ENCODE peak calls at places on chromosomes 12 and 14, in four cellular contexts. T is K562, L is HepG2, C is H1. I is an unnamed sample.

GRCh38 chr12:132439333-132439904 is 50.5 kb upstream of the FBRSL1 start:
- DNase-seq in T (no peak), L (no peak), C (no peak), I (no peak)

GRCh38 chr14:61341275-61342210 is 20.2 kb downstream of the PRKCH start:
- DNase-seq in T (no peak), L (no peak), C (no peak), I (no peak)

GRCh38 chr14:32588448-32589320 is 259.6 kb downstream of the AKAP6 start:
- DNase-seq in T (peak), L (peak), C (no peak), I (no peak)

GRCh38 chr12:6630696-6631095 is 5.1 kb downstream of the LPAR5 start:
- DNase-seq in T (no peak), L (no peak), C (no peak), I (no peak)

GRCh38 chr12:95473440-95473946 is 459 bp upstream of the METAP2 start:
- DNase-seq in T (peak), L (peak), C (no peak), I (peak)

GRCh38 chr14:76805245-76805644 is 7.4 kb downstream of the ANGEL1 start:
- DNase-seq in T (no peak), L (no peak), C (no peak), I (no peak)

GRCh38 chr14:61620130-61620946 is 75.0 kb upstream of the HIF1A start:
- DNase-seq in T (no peak), L (peak), C (no peak), I (peak)

GRCh38 chr12:67747869-67748760 is 99.6 kb downstream of the DYRK2 start:
- DNase-seq in T (no peak), L (peak), C (no peak), I (no peak)

GRCh38 chr14:96574171-96574632 is 72.0 kb downstream of the PAPOLA start:
- DNase-seq in T (no peak), L (no peak), C (no peak), I (no peak)

GRCh38 chr14:74239848-74240793 is 872 bp downstream of the VSX2 start:
- DNase-seq in T (no peak), L (no peak), C (peak), I (no peak)

GRCh38 chr12:75471928-75472865 is 8.4 kb upstream of the GLIPR1 start:
- DNase-seq in T (no peak), L (no peak), C (no peak), I (no peak)

GRCh38 chr12:59973515-59973914 is 377.7 kb downstream of the SLC16A7 start:
- DNase-seq in T (no peak), L (no peak), C (no peak), I (no peak)

GRCh38 chr12:91951571-91951970 is 194.1 kb downstream of the BTG1 start:
- DNase-seq in T (no peak), L (no peak), C (no peak), I (no peak)

GRCh38 chr12:104866286-104866685 is 91.8 kb downstream of the SLC41A2 start:
- DNase-seq in T (no peak), L (no peak), C (no peak), I (no peak)

GRCh38 chr12:57522887-57523705 is 472 bp downstream of the MBD6 start:
- DNase-seq in T (no peak), L (no peak), C (peak), I (no peak)

GRCh38 chr14:74611672-74612345 is at the start of gene LTBP2:
- DNase-seq in T (no peak), L (no peak), C (no peak), I (no peak)

DNA sequence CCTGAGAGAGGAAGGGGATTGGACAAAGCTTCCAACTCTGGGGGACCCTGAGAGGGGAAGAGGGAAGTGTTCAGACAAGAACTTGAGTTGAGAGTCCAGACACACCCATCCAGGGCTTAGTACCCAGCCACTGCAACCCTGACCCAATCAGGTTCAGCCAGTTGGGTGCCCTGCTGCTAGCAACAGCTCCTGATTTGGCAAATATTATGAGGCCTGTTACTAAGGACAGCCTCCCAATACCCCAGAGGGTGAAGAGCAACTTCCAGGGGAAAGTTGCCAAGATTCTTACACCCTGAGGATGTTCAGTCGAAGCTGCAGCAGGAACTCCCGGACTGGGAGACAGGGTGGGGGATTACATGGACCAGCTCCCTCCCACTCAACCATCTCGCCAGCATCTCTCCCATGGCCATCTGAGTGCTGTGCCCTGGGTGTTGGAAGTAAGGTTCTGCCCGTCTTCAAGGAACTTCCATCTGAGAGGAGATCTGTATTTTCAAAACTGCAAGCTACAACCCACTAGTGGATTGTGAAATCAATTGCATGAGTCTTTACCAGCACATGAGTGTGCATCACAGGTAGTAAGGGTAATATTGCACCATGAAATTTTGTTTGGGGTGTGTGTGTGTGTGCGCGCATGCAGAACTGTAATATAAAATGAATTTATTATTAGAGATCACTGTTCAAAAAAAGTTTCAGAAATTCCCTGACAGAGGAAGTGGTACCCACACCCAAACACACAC is 11.5 kb upstream of the KRT78 start:
- DNase-seq in T (no peak), L (no peak), C (no peak), I (no peak)
- TF ChIP-seq JUND in T (no peak), L (no peak), C (no peak), I (no peak)

GRCh38 chr14:101224356-101225115 is 321.0 kb upstream of the RTL1 start:
- DNase-seq in T (peak), L (no peak), C (peak), I (no peak)

GRCh38 chr14:101222362-101223090 is 319.0 kb upstream of the RTL1 start:
- DNase-seq in T (no peak), L (no peak), C (peak), I (no peak)

GRCh38 chr14:101223561-101224162 is 320.1 kb upstream of the RTL1 start:
- DNase-seq in T (no peak), L (no peak), C (no peak), I (no peak)

GRCh38 chr14:101221549-101222160 is 318.1 kb upstream of the RTL1 start:
- DNase-seq in T (no peak), L (no peak), C (no peak), I (no peak)

GRCh38 chr14:101223147-101223546 is 319.6 kb upstream of the RTL1 start:
- DNase-seq in T (no peak), L (no peak), C (peak), I (no peak)
- TF ChIP-seq CREB1 in T (no peak), L (no peak), C (no peak), I (no peak)

GRCh38 chr12:83141460-83141994 is 454.8 kb downstream of the TMTC2 start:
- DNase-seq in T (no peak), L (no peak), C (no peak), I (no peak)

GRCh38 chr12:83147341-83147740 is 460.6 kb downstream of the TMTC2 start:
- DNase-seq in T (no peak), L (no peak), C (no peak), I (no peak)

GRCh38 chr12:83142914-83143313 is 456.2 kb downstream of the TMTC2 start:
- DNase-seq in T (no peak), L (no peak), C (no peak), I (no peak)

GRCh38 chr12:83143937-83144336 is 457.2 kb downstream of the TMTC2 start:
- DNase-seq in T (no peak), L (no peak), C (no peak), I (no peak)

DNA sequence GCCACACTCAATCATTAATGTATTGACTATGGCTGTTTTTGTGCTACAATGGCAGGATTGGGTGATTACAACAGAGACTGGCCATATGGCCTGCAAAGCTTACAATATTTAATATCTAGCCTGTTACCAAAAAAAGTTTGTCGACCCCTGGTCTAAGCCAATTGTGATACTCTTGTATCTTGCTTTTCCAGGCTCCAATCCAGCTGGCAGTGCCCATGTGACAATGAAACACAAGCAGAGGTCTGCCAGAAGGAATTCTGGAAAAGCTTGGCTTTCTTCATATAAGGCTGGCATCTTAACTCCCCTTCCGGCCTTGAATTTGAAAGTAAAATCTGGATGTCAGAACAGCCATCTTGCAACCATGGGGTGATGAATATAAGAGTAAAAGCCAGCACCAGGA is 458.6 kb downstream of the TMTC2 start:
- DNase-seq in T (no peak), L (no peak), C (no peak), I (no peak)
- TF ChIP-seq JUND in T (no peak), L (no peak), C (no peak), I (no peak)

GRCh38 chr14:99387880-99388279 is 92.8 kb downstream of the SETD3 start:
- DNase-seq in T (no peak), L (no peak), C (no peak), I (no peak)
- TF ChIP-seq CREB1 in T (no peak), L (no peak), C (no peak), I (no peak)

GRCh38 chr12:116143883-116144266 is 133.6 kb downstream of the MED13L start:
- DNase-seq in T (no peak), L (no peak), C (no peak), I (no peak)

GRCh38 chr12:116141110-116141832 is 136.2 kb downstream of the MED13L start:
- DNase-seq in T (no peak), L (no peak), C (no peak), I (no peak)

GRCh38 chr12:116140559-116140958 is 136.9 kb downstream of the MED13L start:
- DNase-seq in T (no peak), L (no peak), C (no peak), I (no peak)

GRCh38 chr12:116142936-116143882 is 134.3 kb downstream of the MED13L start:
- DNase-seq in T (no peak), L (no peak), C (no peak), I (no peak)

GRCh38 chr12:116141833-116142162 is 135.7 kb downstream of the MED13L start:
- DNase-seq in T (no peak), L (no peak), C (no peak), I (no peak)
- TF ChIP-seq JUND in T (no peak), L (no peak), C (no peak), I (no peak)

DNA sequence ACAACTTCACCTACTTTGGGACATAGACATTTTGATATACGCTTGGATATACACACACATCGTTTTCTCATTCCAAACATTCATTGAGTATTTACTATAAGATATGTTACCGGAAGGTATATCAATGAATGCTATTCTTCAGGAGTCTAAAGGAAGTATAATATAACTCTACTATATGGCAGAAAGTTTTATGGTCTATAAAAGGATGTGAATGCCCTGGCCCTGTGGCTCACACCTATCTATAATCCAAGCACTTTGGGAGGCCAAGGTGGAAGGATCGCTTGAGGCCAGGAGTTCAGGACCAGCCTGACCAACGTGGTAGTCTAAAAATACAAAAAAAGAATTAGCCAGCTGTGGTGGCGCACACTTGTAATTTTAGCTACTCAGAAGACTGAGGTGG is 5.6 kb downstream of the NRIP2 start:
- DNase-seq in T (no peak), L (no peak), C (no peak), I (no peak)
- TF ChIP-seq CREB1 in T (no peak), L (no peak), C (no peak), I (no peak)

GRCh38 chr14:45150386-45150890 is 14.7 kb downstream of the FANCM start:
- DNase-seq in T (no peak), L (no peak), C (no peak), I (no peak)
- TF ChIP-seq JUND in T (no peak), L (no peak), C (no peak), I (no peak)

DNA sequence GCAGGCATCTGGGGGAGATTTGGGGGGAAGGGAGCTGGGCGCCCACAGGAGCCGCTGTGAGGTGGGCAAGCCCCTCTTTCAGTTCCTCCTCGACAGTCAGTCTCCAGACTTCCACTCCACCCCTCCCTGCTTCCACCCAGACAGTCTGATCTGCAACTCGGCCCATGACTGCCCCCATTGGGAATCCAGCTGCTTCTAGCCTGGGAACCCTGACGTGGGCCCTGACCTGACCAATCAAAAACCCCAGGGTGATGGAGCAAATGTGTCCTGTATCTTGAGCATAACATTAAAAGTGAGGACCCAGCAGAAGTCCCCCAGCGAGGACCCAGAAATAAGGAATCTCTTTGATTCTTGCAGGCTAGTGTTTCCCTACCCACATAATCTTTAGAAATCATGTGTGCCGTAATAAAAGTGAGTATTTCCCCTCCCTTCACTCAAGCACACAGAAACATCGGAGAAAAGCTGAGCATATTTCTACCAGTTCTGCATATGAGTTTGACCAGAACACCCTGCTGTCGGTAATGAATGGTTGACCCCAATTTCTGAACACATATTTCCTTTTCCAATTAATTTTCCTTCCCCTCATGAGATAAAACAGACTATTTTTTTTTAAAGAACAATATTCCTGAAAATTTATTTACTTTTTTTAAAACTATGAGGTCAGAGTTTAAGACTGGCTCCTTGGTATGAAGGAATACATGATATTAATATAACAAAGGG is 6.4 kb downstream of the SSH1 start:
- DNase-seq in T (peak), L (no peak), C (no peak), I (peak)
- TF ChIP-seq CREB1 in T (no peak), L (no peak), C (no peak), I (peak)

GRCh38 chr14:100165825-100166520 is 6.5 kb upstream of the DEGS2 start:
- DNase-seq in T (peak), L (no peak), C (no peak), I (no peak)
- TF ChIP-seq JUND in T (no peak), L (no peak), C (no peak), I (no peak)